ENCODE peak calls at places on chromosomes 12 and 14, in ten cellular contexts. U, M, O, Q, E, I, V, B, J and W are unnamed samples.

GRCh38 chr14:25406818-25407217 is 356.9 kb upstream of the STXBP6 start:
- DNase-seq in U (no peak), J (peak; percentile 44), E (peak; percentile 28), V (no peak), I (peak; percentile 53), M (peak; percentile 52), Q (no peak), O (no peak), B (no peak), W (no peak)

GRCh38 chr12:123934829-123935228 is 37.8 kb downstream of the CCDC92 start:
- DNase-seq in B (no peak), U (no peak), O (no peak), I (no peak), J (no peak), E (peak; percentile 51), M (peak; percentile 75), V (no peak), Q (no peak), W (no peak)

GRCh38 chr14:64298773-64299172 is 4.6 kb upstream of the ESR2 start:
- DNase-seq in J (peak; percentile 9), B (no peak), Q (no peak), E (no peak), U (no peak), I (no peak), V (no peak), M (peak; percentile 5), O (no peak), W (no peak)

GRCh38 chr14:75343914-75344313 is 65.3 kb downstream of the FOS start:
- DNase-seq in V (no peak), O (no peak), E (peak; percentile 57), Q (no peak), I (no peak), B (no peak), J (no peak), U (no peak), M (peak; percentile 92), W (no peak)

GRCh38 chr14:93987376-93987775 is 9.7 kb upstream of the CCDC197 start:
- DNase-seq in I (no peak), V (no peak), B (no peak), J (no peak), U (no peak), M (no peak), Q (no peak), O (no peak), E (no peak), W (no peak)

GRCh38 chr14:51568366-51568765 is 83.3 kb upstream of the FRMD6 start:
- DNase-seq in O (no peak), B (no peak), E (no peak), U (no peak), M (no peak), J (no peak), V (no peak), I (no peak), Q (no peak), W (no peak)

GRCh38 chr14:68203871-68204270 is 384.3 kb downstream of the RAD51B start:
- DNase-seq in U (no peak), I (no peak), B (no peak), O (no peak), Q (no peak), J (no peak), E (peak; percentile 39), M (no peak), V (no peak), W (no peak)

GRCh38 chr12:98909749-98910148 is 264.7 kb downstream of the APAF1 start:
- DNase-seq in V (no peak), J (no peak), M (no peak), I (no peak), Q (no peak), O (no peak), U (no peak), B (no peak), E (no peak), W (no peak)

GRCh38 chr12:101715045-101715444 is 17.6 kb downstream of the CHPT1 start:
- DNase-seq in I (no peak), J (no peak), O (no peak), E (no peak), U (no peak), B (no peak), Q (no peak), M (no peak), V (no peak), W (no peak)

GRCh38 chr12:6961695-6962284 is 8.7 kb downstream of the PHB2 start:
- DNase-seq in O (peak; percentile 88), E (peak; percentile 81), B (no peak), Q (peak; percentile 76), I (peak; percentile 66), V (peak; percentile 41), J (peak; percentile 46), M (peak; percentile 77), U (peak; percentile 68), W (peak; percentile 62)

GRCh38 chr14:67410313-67410712 is 1.7 kb downstream of the PLEK2 start:
- DNase-seq in J (no peak), Q (no peak), I (no peak), E (no peak), O (no peak), U (no peak), M (no peak), B (no peak), V (no peak), W (no peak)

GRCh38 chr12:46124848-46125619 is 134.7 kb upstream of the SCAF11 start:
- DNase-seq in M (peak; percentile 86), I (peak; percentile 47), V (no peak), J (peak; percentile 79), B (peak; percentile 58), U (peak; percentile 35), O (no peak), E (peak; percentile 89), Q (peak; percentile 41), W (peak; percentile 42)

DNA sequence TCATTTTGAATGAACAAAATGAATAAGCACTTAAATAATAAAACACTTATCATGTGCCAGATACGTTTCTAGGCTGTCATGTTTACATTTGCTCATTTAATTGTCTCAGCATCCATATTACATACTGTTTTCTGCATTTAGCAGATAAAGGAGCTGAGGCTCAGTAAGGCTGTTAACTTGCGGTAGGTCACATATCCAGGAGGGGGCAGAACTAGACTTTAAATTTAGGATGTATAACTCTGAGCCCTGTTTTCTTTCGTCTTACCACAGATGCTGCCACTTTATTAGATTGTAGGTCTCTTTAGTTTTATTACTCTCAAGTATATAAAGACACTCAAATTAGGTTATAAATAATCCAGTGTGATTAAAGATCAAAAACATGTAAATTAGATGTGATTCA is 17.7 kb downstream of the IRAK4 start:
- DNase-seq in E (peak; percentile 47), O (no peak), M (peak; percentile 40), J (peak; percentile 24), B (no peak), U (no peak), Q (no peak), I (no peak), V (no peak), W (peak; percentile 21)
- TF ChIP-seq CTCF in E (peak; percentile 35), O (peak; percentile 28), M (peak; percentile 45), J (peak; percentile 31), B (peak; percentile 48), U (no peak), Q (no peak), I (peak; percentile 42), V (peak; percentile 47), W (peak; percentile 45)

DNA sequence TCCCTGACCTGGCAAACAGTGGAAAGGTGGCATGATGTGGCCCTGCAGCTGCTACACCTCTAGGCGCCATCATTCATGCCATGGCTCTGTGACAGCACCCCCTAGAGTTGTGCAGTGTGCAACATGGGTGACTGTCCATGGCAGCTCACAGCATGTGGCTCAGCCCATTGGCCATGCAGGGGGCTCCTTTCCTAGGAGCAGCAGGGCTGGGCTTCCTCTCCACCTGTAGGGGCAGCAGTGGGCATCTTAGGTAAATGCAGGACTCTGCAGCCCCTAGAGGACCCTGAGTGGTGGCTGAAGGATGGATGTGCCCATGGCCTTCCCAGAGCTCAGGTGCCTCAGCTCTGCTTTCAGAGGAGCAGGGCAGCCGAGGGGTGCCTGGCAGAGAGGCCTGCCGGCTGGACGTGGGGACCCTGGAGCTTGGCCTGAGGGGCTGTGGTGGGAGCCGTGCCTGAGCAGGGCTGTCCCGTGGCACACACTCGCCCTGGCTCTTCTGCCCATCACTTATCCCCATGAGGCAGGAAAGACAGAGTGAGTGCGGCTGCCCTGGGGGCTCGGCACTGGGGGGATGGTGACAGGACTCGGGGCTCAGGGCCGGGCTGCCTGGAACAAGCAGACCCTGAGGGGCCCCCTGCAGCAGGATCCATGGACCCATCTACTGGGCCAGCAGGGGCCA is 7.4 kb downstream of the ADSS1 start:
- DNase-seq in Q (no peak), B (no peak), I (no peak), J (no peak), E (no peak), O (no peak), M (no peak), V (no peak), U (no peak), W (no peak)
- TF ChIP-seq CTCF in Q (no peak), B (peak; percentile 43), I (no peak), J (peak; percentile 22), E (peak; percentile 33), O (peak; percentile 22), M (peak; percentile 30), V (no peak), U (no peak), W (peak; percentile 18)

DNA sequence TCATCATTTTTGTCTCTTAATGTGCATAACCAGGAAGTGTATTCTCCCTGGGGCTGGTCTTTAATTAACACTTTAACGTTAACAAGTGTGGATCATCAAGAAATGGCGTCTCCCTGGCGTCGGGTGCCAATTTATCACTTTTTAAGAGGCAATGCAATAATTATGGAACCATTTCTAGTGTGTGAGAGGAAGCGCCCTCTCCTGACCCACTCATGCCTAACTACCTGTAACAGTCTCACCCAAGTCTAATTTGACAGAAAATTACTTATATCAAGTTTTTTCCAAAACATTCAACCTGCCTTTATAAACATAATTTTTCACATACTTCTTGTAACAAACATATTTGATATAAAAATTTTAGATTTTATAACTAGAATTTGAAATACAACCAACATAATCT is 905.3 kb upstream of the MDGA2 start:
- DNase-seq in U (no peak), J (no peak), V (no peak), I (no peak), O (no peak), Q (no peak), E (no peak), B (no peak), M (no peak), W (no peak)
- TF ChIP-seq CTCF in U (no peak), J (no peak), V (no peak), I (no peak), O (no peak), Q (no peak), E (no peak), B (no peak), M (no peak), W (no peak)

DNA sequence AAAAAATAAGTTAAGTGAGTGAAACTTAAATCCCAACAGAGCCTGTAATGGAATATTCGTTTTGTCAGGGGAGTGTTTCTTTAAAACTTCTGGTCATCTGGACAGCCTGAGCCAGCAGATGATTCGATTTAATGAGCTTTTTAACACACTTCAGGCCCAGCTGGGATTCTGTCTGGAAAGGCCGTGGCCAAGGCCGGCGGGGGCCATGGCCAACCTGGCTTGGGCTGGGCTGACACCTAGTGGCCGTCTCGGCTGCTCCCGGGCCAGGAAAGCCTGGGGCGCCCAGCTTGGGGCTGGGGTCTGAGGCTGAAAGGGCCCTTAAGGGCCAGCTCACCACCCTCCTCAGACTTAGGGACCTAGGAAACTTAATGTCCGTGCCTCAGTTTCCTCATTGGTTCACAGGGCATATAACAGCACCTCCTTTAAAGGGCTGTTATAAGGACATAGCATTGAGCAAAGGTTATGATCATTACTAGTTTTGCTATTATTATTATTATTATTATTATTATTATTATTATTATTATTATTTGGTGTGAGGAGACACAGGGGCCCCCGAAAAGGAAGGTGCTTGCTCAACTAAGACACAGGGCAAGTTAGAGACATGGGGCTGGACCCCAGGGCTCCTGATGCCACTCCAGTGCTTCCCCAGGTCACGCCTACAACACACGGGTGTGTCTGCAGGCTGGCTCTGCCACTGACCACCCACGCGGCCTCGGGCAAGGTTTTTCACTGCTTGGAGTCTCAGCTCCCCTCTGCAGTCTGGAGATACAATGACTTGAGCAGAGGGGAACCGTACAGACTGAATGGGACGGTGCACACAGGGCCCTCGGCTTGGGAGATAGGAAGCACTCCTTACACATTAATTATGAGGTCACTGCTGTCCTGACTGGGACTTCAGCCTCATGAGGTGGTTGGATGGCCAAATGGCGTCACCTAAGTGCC is 84.0 kb downstream of the SYNE3 start:
- DNase-seq in J (no peak), O (no peak), I (peak; percentile 78), M (peak; percentile 25), Q (no peak), B (no peak), E (peak; percentile 59), V (peak; percentile 62), U (peak; percentile 65), W (no peak)
- TF ChIP-seq CTCF in J (peak; percentile 13), O (peak; percentile 59), I (peak; percentile 78), M (peak; percentile 66), Q (peak; percentile 44), B (peak; percentile 68), E (peak; percentile 88), V (peak; percentile 82), U (peak; percentile 87), W (peak; percentile 58)